ENCODE peak calls at places on chromosomes 13 and 19, in four cellular contexts. One of them, this sample, is unnamed.

GRCh38 chr19:4144666-4145261 is 8.7 kb upstream of the CREB3L3 start:
- DNase-seq in H9: no peak
- DNase-seq in IMR-90: peak
- DNase-seq in cardiac muscle cell: no peak
- DNase-seq in this sample: no peak

GRCh38 chr13:93145199-93145598 is 81.4 kb upstream of the GPC6 start:
- DNase-seq in H9: peak
- DNase-seq in IMR-90: no peak
- DNase-seq in cardiac muscle cell: no peak
- DNase-seq in this sample: no peak

GRCh38 chr13:66948910-66949309 is 281.2 kb downstream of the PCDH9 start:
- DNase-seq in H9: no peak
- DNase-seq in IMR-90: no peak
- DNase-seq in cardiac muscle cell: no peak
- DNase-seq in this sample: no peak

GRCh38 chr13:111559612-111560423 is 239.4 kb downstream of the TEX29 start:
- DNase-seq in H9: no peak
- DNase-seq in IMR-90: no peak
- DNase-seq in cardiac muscle cell: no peak
- DNase-seq in this sample: no peak

GRCh38 chr13:36357692-36358091 is 11.5 kb upstream of the SPART start:
- DNase-seq in H9: no peak
- DNase-seq in IMR-90: no peak
- DNase-seq in cardiac muscle cell: no peak
- DNase-seq in this sample: no peak

GRCh38 chr19:10299545-10300458 is 9.8 kb downstream of the ZGLP1 start:
- DNase-seq in H9: no peak
- DNase-seq in IMR-90: no peak
- DNase-seq in cardiac muscle cell: no peak
- DNase-seq in this sample: no peak

GRCh38 chr19:40802300-40803169 is 3.5 kb downstream of the EGLN2 start:
- DNase-seq in H9: no peak
- DNase-seq in IMR-90: no peak
- DNase-seq in cardiac muscle cell: no peak
- DNase-seq in this sample: no peak

GRCh38 chr19:52935434-52935833 is 12.2 kb upstream of the ZNF888 start:
- DNase-seq in H9: no peak
- DNase-seq in IMR-90: peak
- DNase-seq in cardiac muscle cell: no peak
- DNase-seq in this sample: no peak

GRCh38 chr13:108425056-108425455 is 155.5 kb downstream of the TNFSF13B start:
- DNase-seq in H9: no peak
- DNase-seq in IMR-90: no peak
- DNase-seq in cardiac muscle cell: peak
- DNase-seq in this sample: no peak

GRCh38 chr13:75908137-75908536 is 272.0 kb downstream of the LMO7 start:
- DNase-seq in H9: no peak
- DNase-seq in IMR-90: no peak
- DNase-seq in cardiac muscle cell: peak
- DNase-seq in this sample: no peak

DNA sequence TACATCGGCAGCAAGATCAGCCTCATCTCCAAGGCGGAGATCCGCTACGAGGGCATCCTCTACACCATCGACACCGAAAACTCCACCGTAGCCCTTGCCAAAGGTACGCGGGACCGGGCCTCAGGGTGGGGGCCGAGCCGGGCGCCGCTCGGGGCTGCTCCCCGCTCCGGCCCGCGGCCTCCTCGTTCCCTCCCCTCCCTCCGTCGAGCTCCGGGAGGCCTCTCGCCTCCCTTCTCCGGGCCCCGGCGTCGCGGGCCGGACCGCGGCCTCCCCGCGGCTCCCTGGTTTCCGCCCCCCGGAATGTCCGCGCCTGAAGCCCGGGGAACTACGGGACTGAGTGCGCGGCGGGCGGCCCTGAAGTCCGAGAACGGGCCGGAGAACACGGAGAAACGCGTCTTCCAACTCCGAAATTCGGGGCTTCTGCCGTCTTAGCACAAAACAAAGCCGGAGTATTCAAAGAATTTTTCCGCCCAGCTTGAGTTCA is 399 bp downstream of the LSM14A start:
- DNase-seq in H9: no peak
- DNase-seq in IMR-90: no peak
- DNase-seq in cardiac muscle cell: no peak
- DNase-seq in this sample: no peak
- H3K27ac ChIP-seq in H9: peak
- H3K27ac ChIP-seq in IMR-90: peak
- H3K27ac ChIP-seq in cardiac muscle cell: peak
- H3K27ac ChIP-seq in this sample: peak

DNA sequence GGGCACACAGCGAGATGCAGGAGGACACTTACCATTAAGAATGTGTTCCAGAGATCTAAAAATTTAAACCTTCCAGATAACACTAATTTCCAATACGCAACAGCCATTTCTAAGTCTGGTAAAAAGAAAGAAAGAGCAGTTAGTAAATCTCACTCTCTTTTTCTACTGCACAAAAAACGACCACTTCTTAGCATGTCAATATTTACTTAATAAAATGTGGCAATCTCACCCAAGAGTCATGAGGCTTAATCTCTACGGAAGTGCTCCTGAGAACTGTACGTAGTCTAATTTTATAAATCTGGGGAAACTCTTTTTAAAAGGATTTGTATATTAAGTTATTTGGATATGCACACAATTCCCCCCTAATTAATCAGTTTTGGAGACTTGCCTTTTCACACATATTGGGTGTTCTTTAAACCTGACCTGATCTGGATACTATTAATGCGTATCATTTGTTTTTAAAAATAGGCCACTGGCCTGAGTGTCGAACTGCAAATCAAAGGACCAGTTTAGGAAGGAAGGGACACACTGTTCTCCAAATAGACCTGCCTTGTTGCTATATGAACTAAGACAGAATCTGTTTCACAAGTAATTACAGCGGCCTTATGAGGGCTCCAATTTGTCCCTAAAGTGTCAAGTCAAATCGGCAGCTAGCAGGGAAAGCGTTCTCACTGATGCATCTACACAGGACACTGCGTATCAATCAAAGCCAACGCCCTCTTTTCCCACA is 7.9 kb upstream of the ADPRHL1 start:
- DNase-seq in H9: no peak
- DNase-seq in IMR-90: no peak
- DNase-seq in cardiac muscle cell: no peak
- DNase-seq in this sample: no peak
- H3K27ac ChIP-seq in H9: no peak
- H3K27ac ChIP-seq in IMR-90: no peak
- H3K27ac ChIP-seq in cardiac muscle cell: no peak
- H3K27ac ChIP-seq in this sample: no peak

GRCh38 chr13:113545931-113546516 is 38.5 kb upstream of the TFDP1 start:
- DNase-seq in H9: peak
- DNase-seq in IMR-90: no peak
- DNase-seq in cardiac muscle cell: no peak
- DNase-seq in this sample: no peak
- H3K27ac ChIP-seq in H9: no peak
- H3K27ac ChIP-seq in IMR-90: no peak
- H3K27ac ChIP-seq in cardiac muscle cell: no peak
- H3K27ac ChIP-seq in this sample: no peak

DNA sequence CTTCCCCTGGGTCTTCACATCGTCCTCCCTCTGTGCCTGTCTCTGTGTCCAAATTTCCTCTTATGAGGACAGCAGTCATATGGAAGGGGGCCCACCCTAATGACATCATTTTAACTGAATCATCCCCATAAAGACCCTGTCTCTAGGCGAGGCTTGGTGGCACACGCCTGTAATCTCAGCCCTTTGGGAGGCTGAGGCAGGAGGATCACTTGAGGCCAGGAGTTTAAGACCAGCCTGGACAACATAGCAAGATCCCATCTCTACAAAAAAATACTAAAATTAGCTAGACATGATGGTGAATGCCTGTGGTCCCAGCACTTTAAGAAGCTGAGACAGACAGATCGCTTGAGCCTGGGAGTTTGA is 4.8 kb downstream of the MYO9B start:
- DNase-seq in H9: no peak
- DNase-seq in IMR-90: no peak
- DNase-seq in cardiac muscle cell: no peak
- DNase-seq in this sample: no peak
- H3K27ac ChIP-seq in H9: no peak
- H3K27ac ChIP-seq in IMR-90: peak
- H3K27ac ChIP-seq in cardiac muscle cell: no peak
- H3K27ac ChIP-seq in this sample: peak

DNA sequence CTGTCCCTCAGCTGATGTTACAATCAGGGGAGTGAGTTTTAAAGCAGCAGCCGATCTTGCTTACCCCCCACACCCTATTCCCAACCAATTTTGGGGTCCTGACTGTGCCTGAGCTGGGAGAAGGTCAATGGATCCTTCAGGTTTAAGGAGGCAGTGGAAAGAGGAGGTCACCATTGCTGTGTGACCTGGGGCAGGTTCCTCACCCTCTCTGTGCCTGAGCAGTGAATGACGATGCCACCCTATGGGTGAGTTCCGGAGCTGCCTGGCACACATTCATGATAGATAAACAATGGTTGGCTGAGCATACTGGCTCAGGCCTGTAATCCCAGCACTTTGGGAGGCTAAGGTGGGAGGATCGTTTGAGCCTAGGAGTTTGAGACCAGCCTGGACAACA is 20.3 kb upstream of the JUND start:
- DNase-seq in H9: no peak
- DNase-seq in IMR-90: no peak
- DNase-seq in cardiac muscle cell: no peak
- DNase-seq in this sample: no peak
- H3K27ac ChIP-seq in H9: no peak
- H3K27ac ChIP-seq in IMR-90: no peak
- H3K27ac ChIP-seq in cardiac muscle cell: peak
- H3K27ac ChIP-seq in this sample: no peak

GRCh38 chr13:44842158-44842557 is 147.1 kb downstream of the NUFIP1 start:
- DNase-seq in H9: no peak
- DNase-seq in IMR-90: peak
- DNase-seq in cardiac muscle cell: no peak
- DNase-seq in this sample: no peak
- H3K27ac ChIP-seq in H9: no peak
- H3K27ac ChIP-seq in IMR-90: no peak
- H3K27ac ChIP-seq in cardiac muscle cell: no peak
- H3K27ac ChIP-seq in this sample: peak